ENCODE peak calls at places on chromosomes 16 and 17, in eight cellular contexts. C, F, E, M, S, Z, K and L are unnamed samples.

GRCh38 chr16:58053682-58054005 is 28.1 kb downstream of the MMP15 start:
- DNase-seq in Z (no peak), C (no peak), M (no peak), S (no peak), K (no peak), F (no peak), E (no peak), L (no peak)

GRCh38 chr17:47239663-47240374 is 13.8 kb upstream of the ITGB3 start:
- DNase-seq in F (peak), S (no peak), K (no peak), M (peak), Z (no peak), E (peak), C (no peak), L (peak)

GRCh38 chr16:29811896-29812665 is at the start of gene PRRT2:
- DNase-seq in S (peak), C (no peak), E (peak), Z (peak), F (no peak), M (peak), K (no peak), L (no peak)

GRCh38 chr16:88264641-88265285 is 118.0 kb upstream of the ZNF469 start:
- DNase-seq in S (peak), M (peak), Z (peak), C (no peak), K (peak), F (peak), E (peak), L (peak)

GRCh38 chr17:60495260-60495659 is 30.8 kb downstream of the APPBP2 start:
- DNase-seq in E (no peak), F (no peak), S (no peak), Z (no peak), K (no peak), M (no peak), C (no peak), L (no peak)

GRCh38 chr17:28509784-28510183 is 3.6 kb downstream of the FOXN1 start:
- DNase-seq in S (no peak), K (no peak), C (no peak), Z (no peak), E (no peak), F (peak), M (no peak), L (no peak)

GRCh38 chr16:85078176-85078700 is 34.0 kb downstream of the CIBAR2 start:
- DNase-seq in M (no peak), K (no peak), E (no peak), S (no peak), F (peak), C (no peak), Z (no peak), L (no peak)

GRCh38 chr17:4632583-4632923 is 8.9 kb downstream of the ALOX15 start:
- DNase-seq in E (no peak), S (no peak), M (no peak), F (no peak), Z (no peak), K (no peak), C (no peak), L (no peak)

GRCh38 chr16:82814059-82814458 is 187.3 kb downstream of the CDH13 start:
- DNase-seq in F (no peak), Z (no peak), K (no peak), E (no peak), M (no peak), C (no peak), S (no peak), L (no peak)

GRCh38 chr17:2237521-2237921 is 66.1 kb downstream of the SMG6 start:
- DNase-seq in C (no peak), M (peak), E (peak), Z (no peak), S (no peak), F (no peak), K (no peak), L (no peak)

GRCh38 chr17:45146616-45147101 is 1.6 kb upstream of the HEXIM1 start:
- DNase-seq in F (no peak), Z (no peak), M (peak), S (no peak), E (peak), C (no peak), K (no peak), L (no peak)

GRCh38 chr17:7887038-7887481 is 1.5 kb upstream of the CHD3 start:
- DNase-seq in K (no peak), E (no peak), M (no peak), C (no peak), Z (no peak), F (no peak), S (peak), L (peak)

GRCh38 chr17:75457047-75457654 is 716 bp downstream of the TMEM94 start:
- DNase-seq in M (peak), K (no peak), C (no peak), S (peak), F (no peak), Z (no peak), E (peak), L (no peak)

GRCh38 chr16:54424043-54424451 is 137.5 kb upstream of the IRX3 start:
- DNase-seq in S (no peak), E (no peak), M (peak), Z (no peak), F (no peak), K (no peak), C (no peak), L (no peak)

GRCh38 chr17:35742496-35742895 is 10.5 kb downstream of the GAS2L2 start:
- DNase-seq in Z (no peak), K (no peak), M (no peak), S (no peak), F (no peak), E (no peak), C (no peak), L (no peak)

GRCh38 chr17:45293413-45294211 is 23.2 kb downstream of the MAP3K14 start:
- DNase-seq in E (peak), K (no peak), S (no peak), C (no peak), Z (no peak), F (peak), M (peak), L (no peak)

GRCh38 chr17:59106463-59107305 is at the start of gene TRIM37:
- DNase-seq in C (peak), F (peak), M (peak), S (peak), E (peak), Z (peak), K (peak), L (peak)

GRCh38 chr17:58302171-58302918 is 21.6 kb upstream of the MPO start:
- DNase-seq in E (no peak), S (no peak), M (no peak), Z (peak), K (no peak), F (no peak), C (no peak), L (no peak)

GRCh38 chr16:17377360-17378324 is 93.1 kb downstream of the XYLT1 start:
- DNase-seq in E (no peak), C (no peak), K (no peak), F (peak), M (no peak), S (no peak), Z (no peak), L (no peak)

GRCh38 chr17:351875-352420 is 659 bp downstream of the RPH3AL start:
- DNase-seq in F (no peak), M (no peak), Z (no peak), S (no peak), E (no peak), K (no peak), C (no peak), L (no peak)

GRCh38 chr16:27729516-27730304 is 179.8 kb downstream of the KATNIP start:
- DNase-seq in M (peak), F (peak), S (no peak), K (no peak), E (peak), C (no peak), Z (no peak), L (peak)

GRCh38 chr16:56910654-56911539 is 21.0 kb upstream of the HERPUD1 start:
- DNase-seq in F (peak), Z (no peak), C (no peak), E (peak), K (no peak), M (peak), S (no peak), L (no peak)

GRCh38 chr17:74883241-74883750 is 10.1 kb downstream of the FADS6 start:
- DNase-seq in C (no peak), F (peak), Z (no peak), K (no peak), M (no peak), E (no peak), S (peak), L (no peak)

GRCh38 chr16:12060751-12061150 is 84.2 kb downstream of the SNX29 start:
- DNase-seq in C (no peak), Z (no peak), M (no peak), F (no peak), S (no peak), K (no peak), E (no peak), L (no peak)

GRCh38 chr17:41455236-41455635 is 11.9 kb downstream of the KRT32 start:
- DNase-seq in S (no peak), Z (no peak), C (no peak), K (no peak), E (no peak), F (no peak), M (peak), L (no peak)

GRCh38 chr16:55179858-55180585 is 144.0 kb upstream of the IRX6 start:
- DNase-seq in C (no peak), M (no peak), E (no peak), K (no peak), Z (no peak), F (no peak), S (no peak), L (no peak)

GRCh38 chr16:27315333-27316037 is 1.7 kb downstream of the IL4R start:
- DNase-seq in C (no peak), M (peak), E (peak), Z (peak), K (no peak), F (peak), S (peak), L (no peak)

GRCh38 chr16:15607700-15608396 is 35.1 kb downstream of the MARF1 start:
- DNase-seq in C (no peak), F (peak), K (no peak), Z (no peak), S (no peak), M (peak), E (peak), L (no peak)

GRCh38 chr17:30969989-30970680 is 704 bp upstream of the RNF135 start:
- DNase-seq in S (peak), Z (no peak), M (no peak), F (no peak), E (peak), C (no peak), K (peak), L (no peak)

GRCh38 chr17:29760279-29760721 is 137.6 kb upstream of the CORO6 start:
- DNase-seq in E (peak), C (no peak), Z (peak), K (peak), F (peak), M (peak), S (peak), L (no peak)